ENCODE peak calls at places on chromosomes 5 and 9, in eight cellular contexts. H, E, P, Y, Q, J, G and W are unnamed samples.

GRCh38 chr5:473344-474192 is 30.6 kb downstream of the EXOC3 start:
- DNase-seq in Y (peak; percentile 40), J (no peak), Q (peak; percentile 61), E (peak; percentile 35), P (peak; percentile 63), G (no peak), H (peak; percentile 34), W (no peak)

GRCh38 chr9:34417734-34418133 is 40.6 kb downstream of the FAM219A start:
- DNase-seq in G (no peak), J (no peak), H (no peak), Q (no peak), E (no peak), Y (no peak), P (no peak), W (no peak)

GRCh38 chr5:16265141-16265540 is 85.5 kb upstream of the MARCHF11 start:
- DNase-seq in P (no peak), G (no peak), J (no peak), E (no peak), H (no peak), Q (no peak), Y (no peak), W (no peak)

GRCh38 chr9:108662935-108663334 is 192.9 kb downstream of the ACTL7B start:
- DNase-seq in Y (no peak), Q (no peak), P (no peak), E (no peak), G (no peak), J (no peak), H (no peak), W (no peak)

GRCh38 chr5:160451281-160451680 is 29.6 kb downstream of the PTTG1 start:
- DNase-seq in E (no peak), G (no peak), Q (no peak), J (no peak), P (no peak), H (no peak), Y (no peak), W (no peak)

GRCh38 chr5:154712518-154713437 is 42.4 kb upstream of the LARP1 start:
- DNase-seq in J (no peak), E (no peak), P (no peak), Y (peak; percentile 63), H (no peak), G (peak; percentile 77), Q (peak; percentile 76), W (peak; percentile 89)

GRCh38 chr5:34007116-34007674 is 655 bp downstream of the AMACR start:
- DNase-seq in H (no peak), G (no peak), Y (no peak), Q (no peak), P (peak; percentile 15), J (no peak), E (peak; percentile 40), W (no peak)

GRCh38 chr5:83510199-83510730 is 38.7 kb downstream of the VCAN start:
- DNase-seq in J (no peak), P (no peak), Q (no peak), E (no peak), Y (no peak), G (no peak), H (no peak), W (no peak)

GRCh38 chr5:43569236-43569635 is 12.4 kb upstream of the PAIP1 start:
- DNase-seq in Q (no peak), E (no peak), P (no peak), J (no peak), G (no peak), H (no peak), Y (no peak), W (peak; percentile 31)

GRCh38 chr5:107289030-107289714 is 381.6 kb downstream of the EFNA5 start:
- DNase-seq in H (no peak), Y (no peak), E (no peak), J (no peak), Q (no peak), G (no peak), P (peak; percentile 44), W (no peak)

GRCh38 chr9:122125891-122126331 is 32.8 kb upstream of the TTLL11 start:
- DNase-seq in E (peak; percentile 5), P (no peak), Y (no peak), J (no peak), Q (no peak), H (peak; percentile 12), G (no peak), W (no peak)

GRCh38 chr5:65774346-65774745 is 52.3 kb downstream of the NLN start:
- DNase-seq in J (peak; percentile 82), H (peak; percentile 90), G (no peak), E (peak; percentile 62), P (no peak), Q (peak; percentile 47), Y (no peak), W (no peak)

GRCh38 chr5:52878671-52879070 is 91.0 kb downstream of the ITGA1 start:
- DNase-seq in E (peak; percentile 42), H (peak; percentile 44), Q (no peak), P (no peak), J (peak; percentile 91), G (no peak), Y (no peak), W (no peak)

GRCh38 chr5:119071573-119071874 is 637 bp downstream of the DMXL1 start:
- DNase-seq in E (no peak), P (no peak), G (no peak), J (no peak), Q (no peak), H (peak; percentile 2), Y (no peak), W (no peak)

GRCh38 chr5:79963261-79963977 is 27.6 kb downstream of the MTX3 start:
- DNase-seq in J (no peak), H (peak; percentile 10), P (no peak), E (no peak), Q (no peak), Y (no peak), G (no peak), W (no peak)

GRCh38 chr5:115842089-115842881 is 550 bp downstream of the AP3S1 start:
- DNase-seq in Q (no peak), J (no peak), P (no peak), H (no peak), G (no peak), Y (no peak), E (peak; percentile 20), W (peak; percentile 7)

GRCh38 chr5:107067391-107067790 is 603.3 kb downstream of the EFNA5 start:
- DNase-seq in Y (no peak), E (peak; percentile 5), P (no peak), H (no peak), Q (no peak), G (no peak), J (no peak), W (no peak)

GRCh38 chr9:13705356-13705755 is 425.9 kb upstream of the MPDZ start:
- DNase-seq in E (no peak), G (no peak), P (no peak), Y (no peak), J (no peak), H (no peak), Q (no peak), W (no peak)

GRCh38 chr5:152116926-152117325 is 192.3 kb upstream of the GLRA1 start:
- DNase-seq in E (no peak), Q (no peak), H (no peak), Y (no peak), J (no peak), G (no peak), P (no peak), W (no peak)

GRCh38 chr9:125143377-125144090 is at the start of gene SCAI:
- DNase-seq in P (peak; percentile 98), Q (peak; percentile 96), G (peak; percentile 99), J (peak; percentile 94), E (peak; percentile 99), H (peak; percentile 99), Y (peak; percentile 99), W (peak; percentile 98)

GRCh38 chr9:125141751-125142150 is 1.6 kb downstream of the SCAI start:
- DNase-seq in G (no peak), P (no peak), J (no peak), Y (no peak), H (no peak), E (no peak), Q (no peak), W (no peak)

GRCh38 chr9:125142560-125143376 is 560 bp downstream of the SCAI start:
- DNase-seq in G (no peak), P (peak; percentile 18), J (no peak), Y (no peak), E (no peak), H (no peak), Q (no peak), W (no peak)

GRCh38 chr9:125140576-125140975 is 2.8 kb downstream of the SCAI start:
- DNase-seq in Y (no peak), G (no peak), Q (no peak), H (no peak), E (no peak), P (no peak), J (no peak), W (no peak)

DNA sequence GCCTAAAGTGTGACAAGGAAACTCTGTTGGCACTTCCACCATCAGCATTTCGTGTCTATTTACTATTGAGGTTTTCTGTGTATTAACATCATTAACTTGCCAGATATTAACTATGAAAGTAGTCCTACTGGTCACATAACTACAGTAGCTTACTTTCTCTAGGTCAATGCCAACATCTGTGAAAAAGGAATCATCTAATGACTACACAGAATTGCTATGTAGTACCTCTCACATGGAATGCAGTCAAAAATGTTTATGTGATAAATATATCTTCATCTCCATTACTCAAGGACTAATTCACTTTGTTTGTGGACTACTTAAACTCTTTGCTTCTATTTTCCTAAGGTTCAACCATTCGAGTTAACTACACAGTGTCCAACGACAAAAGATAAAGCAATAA is 2.1 kb downstream of the SCAI start:
- DNase-seq in P (no peak), H (peak; percentile 62), Q (no peak), G (no peak), Y (no peak), E (no peak), J (no peak), W (no peak)
- TF ChIP-seq CTCF in P (no peak), H (no peak), Q (no peak), G (no peak), Y (no peak), E (no peak), J (no peak), W (no peak)

DNA sequence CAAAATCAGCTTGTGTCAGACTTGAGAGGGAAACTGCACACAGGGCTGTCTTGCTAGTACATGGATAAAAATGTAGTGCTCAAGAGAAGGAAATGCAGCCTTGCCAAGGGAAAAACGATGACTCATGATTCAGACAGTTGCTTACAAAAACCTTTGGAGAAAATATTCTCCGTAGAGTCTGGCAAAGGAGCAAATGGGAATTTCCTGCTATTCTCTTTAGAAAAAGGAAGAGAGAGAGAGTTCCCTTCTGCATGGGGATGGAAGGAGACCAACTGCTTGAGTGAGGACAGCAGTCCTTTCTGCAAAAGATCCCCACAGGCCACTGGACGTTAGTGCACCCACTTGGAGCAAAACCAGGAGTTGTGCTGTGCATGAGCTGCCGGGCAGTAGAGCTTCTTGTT is 7.6 kb downstream of the IFNB1 start:
- DNase-seq in H (peak; percentile 98), E (peak; percentile 94), J (peak; percentile 88), P (no peak), G (no peak), Q (peak; percentile 65), Y (peak; percentile 45), W (peak; percentile 48)
- H3K4me3 ChIP-seq in H (no peak overlapping the region), E (no peak overlapping the region), J (no peak overlapping the region), P (no peak overlapping the region), G (no peak overlapping the region), Q (no peak overlapping the region), Y (no peak overlapping the region), W (no peak overlapping the region)

GRCh38 chr5:105581988-105582690 is 2019.5 kb upstream of the NUDT12 start:
- DNase-seq in H (no peak), J (no peak), P (no peak), E (no peak), Y (no peak), G (no peak), Q (no peak), W (no peak)
- TF ChIP-seq CTCF in H (no peak), J (no peak), P (no peak), E (no peak), Y (no peak), G (no peak), Q (no peak), W (no peak)

GRCh38 chr9:131499254-131499653 is 3.5 kb upstream of the POMT1 start:
- DNase-seq in H (no peak), P (no peak), G (no peak), Y (no peak), E (no peak), J (no peak), Q (no peak), W (no peak)
- H3K4me3 ChIP-seq in H (no peak overlapping the region), P (no peak overlapping the region), G (no peak overlapping the region), Y (no peak overlapping the region), E (no peak overlapping the region), J (no peak overlapping the region), Q (no peak overlapping the region), W (no peak overlapping the region)